ENCODE peak calls at places on chromosomes 12 and 14, in ten cellular contexts. One of them, this sample, is unnamed.

GRCh38 chr12:88896958-88897357 is 316.7 kb upstream of the KITLG start:
- DNase-seq in lower leg skin: no peak
- DNase-seq in fibroblast of pulmonary artery: peak
- DNase-seq in stomach: no peak
- DNase-seq in tibial artery: no peak
- DNase-seq in ascending aorta: no peak
- DNase-seq in CD8-positive, alpha-beta T cell: no peak
- DNase-seq in pancreas: no peak
- DNase-seq in dorsolateral prefrontal cortex: no peak
- DNase-seq in BJ: peak
- DNase-seq in this sample: peak

GRCh38 chr12:76636141-76636692 is 76.6 kb upstream of the OSBPL8 start:
- DNase-seq in stomach: no peak
- DNase-seq in tibial artery: no peak
- DNase-seq in CD8-positive, alpha-beta T cell: no peak
- DNase-seq in lower leg skin: no peak
- DNase-seq in pancreas: no peak
- DNase-seq in BJ: no peak
- DNase-seq in fibroblast of pulmonary artery: peak
- DNase-seq in dorsolateral prefrontal cortex: no peak
- DNase-seq in ascending aorta: no peak
- DNase-seq in this sample: no peak

GRCh38 chr14:92527724-92528123 is 14.1 kb downstream of the RIN3 start:
- DNase-seq in CD8-positive, alpha-beta T cell: no peak
- DNase-seq in dorsolateral prefrontal cortex: no peak
- DNase-seq in lower leg skin: no peak
- DNase-seq in ascending aorta: no peak
- DNase-seq in fibroblast of pulmonary artery: peak
- DNase-seq in tibial artery: no peak
- DNase-seq in pancreas: no peak
- DNase-seq in stomach: no peak
- DNase-seq in BJ: no peak
- DNase-seq in this sample: peak

GRCh38 chr14:27528328-27528727 is 930.5 kb upstream of the NOVA1 start:
- DNase-seq in lower leg skin: no peak
- DNase-seq in fibroblast of pulmonary artery: peak
- DNase-seq in dorsolateral prefrontal cortex: no peak
- DNase-seq in tibial artery: no peak
- DNase-seq in ascending aorta: no peak
- DNase-seq in BJ: no peak
- DNase-seq in pancreas: no peak
- DNase-seq in stomach: no peak
- DNase-seq in CD8-positive, alpha-beta T cell: no peak
- DNase-seq in this sample: no peak

GRCh38 chr14:68789002-68789797 is 3.7 kb downstream of the ZFP36L1 start:
- DNase-seq in ascending aorta: no peak
- DNase-seq in stomach: peak
- DNase-seq in lower leg skin: peak
- DNase-seq in BJ: no peak
- DNase-seq in tibial artery: peak
- DNase-seq in pancreas: peak
- DNase-seq in dorsolateral prefrontal cortex: peak
- DNase-seq in CD8-positive, alpha-beta T cell: peak
- DNase-seq in fibroblast of pulmonary artery: peak
- DNase-seq in this sample: no peak

GRCh38 chr14:83473416-83473815 is 1939.8 kb upstream of the SEL1L start:
- DNase-seq in fibroblast of pulmonary artery: peak
- DNase-seq in stomach: no peak
- DNase-seq in pancreas: no peak
- DNase-seq in lower leg skin: no peak
- DNase-seq in ascending aorta: no peak
- DNase-seq in dorsolateral prefrontal cortex: no peak
- DNase-seq in BJ: no peak
- DNase-seq in tibial artery: no peak
- DNase-seq in CD8-positive, alpha-beta T cell: no peak
- DNase-seq in this sample: peak

GRCh38 chr12:26124491-26125450 is at the start of gene BHLHE41:
- DNase-seq in BJ: no peak
- DNase-seq in pancreas: peak
- DNase-seq in tibial artery: peak
- DNase-seq in lower leg skin: peak
- DNase-seq in ascending aorta: peak
- DNase-seq in stomach: peak
- DNase-seq in dorsolateral prefrontal cortex: peak
- DNase-seq in CD8-positive, alpha-beta T cell: peak
- DNase-seq in fibroblast of pulmonary artery: peak
- DNase-seq in this sample: peak

GRCh38 chr14:68124885-68125731 is 305.5 kb downstream of the RAD51B start:
- DNase-seq in ascending aorta: no peak
- DNase-seq in dorsolateral prefrontal cortex: no peak
- DNase-seq in lower leg skin: peak
- DNase-seq in tibial artery: no peak
- DNase-seq in CD8-positive, alpha-beta T cell: no peak
- DNase-seq in BJ: no peak
- DNase-seq in fibroblast of pulmonary artery: peak
- DNase-seq in stomach: no peak
- DNase-seq in pancreas: no peak
- DNase-seq in this sample: peak

GRCh38 chr12:31492599-31493196 is 98.2 kb downstream of the DENND5B start:
- DNase-seq in dorsolateral prefrontal cortex: no peak
- DNase-seq in BJ: no peak
- DNase-seq in ascending aorta: no peak
- DNase-seq in pancreas: no peak
- DNase-seq in stomach: no peak
- DNase-seq in lower leg skin: no peak
- DNase-seq in CD8-positive, alpha-beta T cell: no peak
- DNase-seq in tibial artery: no peak
- DNase-seq in fibroblast of pulmonary artery: no peak
- DNase-seq in this sample: no peak

GRCh38 chr12:51905507-51906438 is 1.5 kb upstream of the ACVRL1 start:
- DNase-seq in stomach: peak
- DNase-seq in dorsolateral prefrontal cortex: no peak
- DNase-seq in ascending aorta: no peak
- DNase-seq in pancreas: no peak
- DNase-seq in fibroblast of pulmonary artery: peak
- DNase-seq in BJ: no peak
- DNase-seq in tibial artery: peak
- DNase-seq in lower leg skin: peak
- DNase-seq in CD8-positive, alpha-beta T cell: no peak
- DNase-seq in this sample: peak

GRCh38 chr12:63977441-63977840 is 132.9 kb downstream of the SRGAP1 start:
- DNase-seq in ascending aorta: no peak
- DNase-seq in BJ: no peak
- DNase-seq in tibial artery: no peak
- DNase-seq in fibroblast of pulmonary artery: no peak
- DNase-seq in pancreas: no peak
- DNase-seq in stomach: no peak
- DNase-seq in lower leg skin: no peak
- DNase-seq in CD8-positive, alpha-beta T cell: no peak
- DNase-seq in dorsolateral prefrontal cortex: no peak
- DNase-seq in this sample: no peak

GRCh38 chr12:13209279-13210021 is 12.9 kb downstream of the EMP1 start:
- DNase-seq in CD8-positive, alpha-beta T cell: no peak
- DNase-seq in tibial artery: no peak
- DNase-seq in stomach: no peak
- DNase-seq in pancreas: no peak
- DNase-seq in BJ: no peak
- DNase-seq in lower leg skin: no peak
- DNase-seq in fibroblast of pulmonary artery: peak
- DNase-seq in dorsolateral prefrontal cortex: no peak
- DNase-seq in ascending aorta: no peak
- DNase-seq in this sample: no peak

GRCh38 chr12:120965534-120966091 is 12.7 kb upstream of the HNF1A start:
- DNase-seq in fibroblast of pulmonary artery: no peak
- DNase-seq in tibial artery: no peak
- DNase-seq in ascending aorta: no peak
- DNase-seq in CD8-positive, alpha-beta T cell: no peak
- DNase-seq in dorsolateral prefrontal cortex: no peak
- DNase-seq in lower leg skin: no peak
- DNase-seq in stomach: no peak
- DNase-seq in pancreas: peak
- DNase-seq in BJ: no peak
- DNase-seq in this sample: no peak

GRCh38 chr12:29102739-29103138 is 46.3 kb upstream of the FAR2 start:
- DNase-seq in fibroblast of pulmonary artery: no peak
- DNase-seq in BJ: no peak
- DNase-seq in pancreas: no peak
- DNase-seq in ascending aorta: no peak
- DNase-seq in tibial artery: no peak
- DNase-seq in CD8-positive, alpha-beta T cell: no peak
- DNase-seq in dorsolateral prefrontal cortex: no peak
- DNase-seq in stomach: no peak
- DNase-seq in lower leg skin: no peak
- DNase-seq in this sample: no peak

GRCh38 chr14:104388631-104389325 is 190.8 kb upstream of the C14orf180 start:
- DNase-seq in BJ: no peak
- DNase-seq in pancreas: no peak
- DNase-seq in dorsolateral prefrontal cortex: no peak
- DNase-seq in lower leg skin: peak
- DNase-seq in ascending aorta: no peak
- DNase-seq in stomach: peak
- DNase-seq in tibial artery: no peak
- DNase-seq in fibroblast of pulmonary artery: no peak
- DNase-seq in CD8-positive, alpha-beta T cell: no peak
- DNase-seq in this sample: no peak

GRCh38 chr12:42144424-42145196 is at the start of gene GXYLT1:
- DNase-seq in lower leg skin: peak
- DNase-seq in CD8-positive, alpha-beta T cell: peak
- DNase-seq in fibroblast of pulmonary artery: peak
- DNase-seq in dorsolateral prefrontal cortex: peak
- DNase-seq in ascending aorta: peak
- DNase-seq in pancreas: peak
- DNase-seq in tibial artery: peak
- DNase-seq in BJ: peak
- DNase-seq in stomach: peak
- DNase-seq in this sample: peak

GRCh38 chr12:42145197-42145549 is 499 bp upstream of the GXYLT1 start:
- DNase-seq in pancreas: no peak
- DNase-seq in tibial artery: no peak
- DNase-seq in stomach: no peak
- DNase-seq in fibroblast of pulmonary artery: no peak
- DNase-seq in BJ: no peak
- DNase-seq in ascending aorta: no peak
- DNase-seq in dorsolateral prefrontal cortex: no peak
- DNase-seq in lower leg skin: no peak
- DNase-seq in CD8-positive, alpha-beta T cell: no peak
- DNase-seq in this sample: no peak

GRCh38 chr12:42143401-42144173 is 1.1 kb downstream of the GXYLT1 start:
- DNase-seq in BJ: no peak
- DNase-seq in pancreas: no peak
- DNase-seq in ascending aorta: no peak
- DNase-seq in dorsolateral prefrontal cortex: no peak
- DNase-seq in CD8-positive, alpha-beta T cell: no peak
- DNase-seq in tibial artery: no peak
- DNase-seq in fibroblast of pulmonary artery: peak
- DNase-seq in lower leg skin: no peak
- DNase-seq in stomach: no peak
- DNase-seq in this sample: peak

GRCh38 chr12:42144174-42144423 is 575 bp downstream of the GXYLT1 start:
- DNase-seq in BJ: no peak
- DNase-seq in lower leg skin: peak
- DNase-seq in stomach: no peak
- DNase-seq in CD8-positive, alpha-beta T cell: no peak
- DNase-seq in pancreas: no peak
- DNase-seq in dorsolateral prefrontal cortex: no peak
- DNase-seq in tibial artery: no peak
- DNase-seq in fibroblast of pulmonary artery: no peak
- DNase-seq in ascending aorta: no peak
- DNase-seq in this sample: no peak

GRCh38 chr12:42145552-42146215 is 1.0 kb upstream of the GXYLT1 start:
- DNase-seq in dorsolateral prefrontal cortex: no peak
- DNase-seq in fibroblast of pulmonary artery: no peak
- DNase-seq in tibial artery: no peak
- DNase-seq in stomach: no peak
- DNase-seq in pancreas: no peak
- DNase-seq in BJ: no peak
- DNase-seq in lower leg skin: no peak
- DNase-seq in CD8-positive, alpha-beta T cell: no peak
- DNase-seq in ascending aorta: no peak
- DNase-seq in this sample: no peak
- TF ChIP-seq CTCF in dorsolateral prefrontal cortex: no peak
- TF ChIP-seq CTCF in fibroblast of pulmonary artery: no peak
- TF ChIP-seq CTCF in tibial artery: no peak
- TF ChIP-seq CTCF in stomach: no peak
- TF ChIP-seq CTCF in pancreas: no peak
- TF ChIP-seq CTCF in BJ: no peak
- TF ChIP-seq CTCF in lower leg skin: no peak
- TF ChIP-seq CTCF in CD8-positive, alpha-beta T cell: no peak
- TF ChIP-seq CTCF in ascending aorta: no peak
- TF ChIP-seq CTCF in this sample: no peak

GRCh38 chr12:47212701-47213039 is 132.9 kb upstream of the AMIGO2 start:
- DNase-seq in pancreas: no peak
- DNase-seq in CD8-positive, alpha-beta T cell: no peak
- DNase-seq in BJ: no peak
- DNase-seq in ascending aorta: no peak
- DNase-seq in fibroblast of pulmonary artery: no peak
- DNase-seq in tibial artery: no peak
- DNase-seq in stomach: no peak
- DNase-seq in lower leg skin: no peak
- DNase-seq in dorsolateral prefrontal cortex: no peak
- DNase-seq in this sample: no peak
- H3K4me3 ChIP-seq in pancreas: no peak
- H3K4me3 ChIP-seq in CD8-positive, alpha-beta T cell: peak
- H3K4me3 ChIP-seq in BJ: no peak
- H3K4me3 ChIP-seq in ascending aorta: no peak
- H3K4me3 ChIP-seq in fibroblast of pulmonary artery: no peak
- H3K4me3 ChIP-seq in tibial artery: no peak
- H3K4me3 ChIP-seq in stomach: no peak
- H3K4me3 ChIP-seq in lower leg skin: no peak
- H3K4me3 ChIP-seq in dorsolateral prefrontal cortex: no peak
- H3K4me3 ChIP-seq in this sample: no peak

GRCh38 chr12:111341426-111342065 is 27.3 kb downstream of the PHETA1 start:
- DNase-seq in CD8-positive, alpha-beta T cell: no peak
- DNase-seq in pancreas: no peak
- DNase-seq in BJ: no peak
- DNase-seq in tibial artery: no peak
- DNase-seq in lower leg skin: no peak
- DNase-seq in ascending aorta: no peak
- DNase-seq in dorsolateral prefrontal cortex: no peak
- DNase-seq in fibroblast of pulmonary artery: no peak
- DNase-seq in stomach: no peak
- DNase-seq in this sample: no peak
- TF ChIP-seq CTCF in CD8-positive, alpha-beta T cell: no peak
- TF ChIP-seq CTCF in pancreas: no peak
- TF ChIP-seq CTCF in BJ: no peak
- TF ChIP-seq CTCF in tibial artery: no peak
- TF ChIP-seq CTCF in lower leg skin: no peak
- TF ChIP-seq CTCF in ascending aorta: no peak
- TF ChIP-seq CTCF in dorsolateral prefrontal cortex: no peak
- TF ChIP-seq CTCF in fibroblast of pulmonary artery: no peak
- TF ChIP-seq CTCF in stomach: no peak
- TF ChIP-seq CTCF in this sample: no peak

DNA sequence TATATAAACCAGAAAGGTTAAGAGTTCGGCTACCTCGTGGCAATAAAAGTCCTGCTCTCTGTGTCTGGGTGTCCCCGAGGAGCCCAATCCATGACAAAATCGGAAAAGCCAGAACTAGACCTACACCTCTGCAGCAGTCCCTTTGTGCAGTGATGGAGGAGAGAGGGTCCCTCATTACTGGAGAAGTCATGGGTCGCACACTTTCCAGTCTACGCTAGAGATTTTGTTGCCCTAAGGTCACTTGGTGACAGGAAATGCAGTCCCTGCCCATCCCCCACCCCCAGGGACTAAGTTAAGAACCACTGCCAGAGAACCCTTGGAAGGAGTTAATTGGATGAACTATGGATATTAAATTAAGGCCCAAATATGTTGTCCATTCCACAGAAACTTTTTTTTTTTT is 104.4 kb upstream of the ATF7IP start:
- DNase-seq in fibroblast of pulmonary artery: no peak
- DNase-seq in tibial artery: no peak
- DNase-seq in stomach: no peak
- DNase-seq in dorsolateral prefrontal cortex: no peak
- DNase-seq in lower leg skin: no peak
- DNase-seq in pancreas: no peak
- DNase-seq in ascending aorta: no peak
- DNase-seq in CD8-positive, alpha-beta T cell: no peak
- DNase-seq in BJ: no peak
- DNase-seq in this sample: no peak
- H3K4me3 ChIP-seq in fibroblast of pulmonary artery: no peak
- H3K4me3 ChIP-seq in tibial artery: no peak
- H3K4me3 ChIP-seq in stomach: no peak
- H3K4me3 ChIP-seq in dorsolateral prefrontal cortex: no peak
- H3K4me3 ChIP-seq in lower leg skin: no peak
- H3K4me3 ChIP-seq in pancreas: no peak
- H3K4me3 ChIP-seq in ascending aorta: peak
- H3K4me3 ChIP-seq in CD8-positive, alpha-beta T cell: no peak
- H3K4me3 ChIP-seq in BJ: no peak
- H3K4me3 ChIP-seq in this sample: no peak